ENCODE peak calls at places on chromosomes 1 and 21, in seven cellular contexts. E is mesothelial cell of epicardium; F is stimulated activated CD4-positive, alpha-beta T cell treated with anti-CD3 and anti-CD28 coated beads, Interleukin-12 subunit alpha, Interleukin-12 subunit beta, amount 100 ng/mL, for 24 hours; Z is heart left ventricle; U is Peyer's patch; A is neuronal stem cell; O is cardiac fibroblast. V is an unnamed sample.

GRCh38 chr1:111275079-111275478 is 15.6 kb upstream of the CHIA start:
- DNase-seq in E (no peak), F (peak), Z (peak), U (peak), A (no peak), O (peak), V (no peak)

GRCh38 chr1:160358073-160358472 is 8.8 kb upstream of the NHLH1 start:
- DNase-seq in E (no peak), F (no peak), Z (no peak), U (no peak), A (no peak), O (no peak), V (no peak)

GRCh38 chr1:167456926-167457325 is 61.4 kb downstream of the CD247 start:
- DNase-seq in E (no peak), F (no peak), Z (no peak), U (peak), A (no peak), O (no peak), V (no peak)

GRCh38 chr1:66147226-66147625 is 354.5 kb downstream of the PDE4B start:
- DNase-seq in E (no peak), F (no peak), Z (no peak), U (no peak), A (no peak), O (no peak), V (no peak)

GRCh38 chr1:220692436-220693228 is 2.5 kb downstream of the C1orf115 start:
- DNase-seq in E (no peak), F (no peak), Z (no peak), U (no peak), A (no peak), O (no peak), V (no peak)

GRCh38 chr1:153271711-153272110 is 12.2 kb downstream of the LORICRIN start:
- DNase-seq in E (no peak), F (no peak), Z (no peak), U (no peak), A (no peak), O (no peak), V (no peak)

GRCh38 chr1:174963547-174964125 is 36.1 kb upstream of the CACYBP start:
- DNase-seq in E (no peak), F (no peak), Z (no peak), U (no peak), A (no peak), O (no peak), V (no peak)

GRCh38 chr1:2468041-2468472 is 8.0 kb upstream of the PLCH2 start:
- DNase-seq in E (peak), F (peak), Z (no peak), U (no peak), A (peak), O (peak), V (no peak)

GRCh38 chr1:192812420-192813209 is 3.8 kb downstream of the RGS2 start:
- DNase-seq in E (no peak), F (no peak), Z (no peak), U (no peak), A (no peak), O (no peak), V (no peak)

GRCh38 chr1:224539971-224540370 is 76.1 kb upstream of the CNIH3 start:
- DNase-seq in E (no peak), F (no peak), Z (no peak), U (no peak), A (no peak), O (no peak), V (no peak)

GRCh38 chr1:243718022-243718421 is 132.0 kb downstream of the AKT3 start:
- DNase-seq in E (no peak), F (no peak), Z (no peak), U (no peak), A (no peak), O (no peak), V (no peak)

GRCh38 chr1:232880354-232880753 is 70.1 kb upstream of the NTPCR start:
- DNase-seq in E (no peak), F (no peak), Z (no peak), U (peak), A (no peak), O (peak), V (no peak)

GRCh38 chr1:67059331-67059730 is 5.4 kb upstream of the SLC35D1 start:
- DNase-seq in E (no peak), F (no peak), Z (no peak), U (no peak), A (no peak), O (peak), V (no peak)

GRCh38 chr21:45309069-45309521 is 21.4 kb upstream of the POFUT2 start:
- DNase-seq in E (peak), F (peak), Z (peak), U (peak), A (peak), O (peak), V (peak)

GRCh38 chr1:162171078-162171477 is 101.6 kb downstream of the NOS1AP start:
- DNase-seq in E (no peak), F (no peak), Z (no peak), U (no peak), A (no peak), O (peak), V (no peak)

GRCh38 chr1:64539808-64540207 is 69.9 kb downstream of the CACHD1 start:
- DNase-seq in E (peak), F (no peak), Z (peak), U (peak), A (no peak), O (peak), V (peak)